ENCODE peak calls at places on chromosomes 16 and 17, in six cellular contexts. One of them, this sample, is unnamed.

GRCh38 chr16:2035431-2036199 is 8.9 kb downstream of the NHERF2 start:
- DNase-seq in HFFc6: peak
- DNase-seq in foreskin fibroblast: peak
- DNase-seq in transverse colon: peak
- DNase-seq in GM12865: no peak
- DNase-seq in hepatocyte: peak
- DNase-seq in this sample: no peak

GRCh38 chr17:60743812-60744211 is 66.2 kb downstream of the BCAS3 start:
- DNase-seq in HFFc6: peak
- DNase-seq in foreskin fibroblast: peak
- DNase-seq in transverse colon: no peak
- DNase-seq in GM12865: peak
- DNase-seq in hepatocyte: peak
- DNase-seq in this sample: no peak

GRCh38 chr17:8109669-8110455 is 8.5 kb downstream of the ALOXE3 start:
- DNase-seq in HFFc6: no peak
- DNase-seq in foreskin fibroblast: no peak
- DNase-seq in transverse colon: peak
- DNase-seq in GM12865: peak
- DNase-seq in hepatocyte: peak
- DNase-seq in this sample: peak

GRCh38 chr16:81224836-81225235 is 13.7 kb upstream of the BCO1 start:
- DNase-seq in HFFc6: no peak
- DNase-seq in foreskin fibroblast: peak
- DNase-seq in transverse colon: no peak
- DNase-seq in GM12865: no peak
- DNase-seq in hepatocyte: no peak
- DNase-seq in this sample: no peak

GRCh38 chr17:60135160-60135950 is 14.4 kb upstream of the CA4 start:
- DNase-seq in HFFc6: peak
- DNase-seq in foreskin fibroblast: peak
- DNase-seq in transverse colon: peak
- DNase-seq in GM12865: peak
- DNase-seq in hepatocyte: peak
- DNase-seq in this sample: peak

GRCh38 chr16:77868478-77868877 is 80.1 kb downstream of the VAT1L start:
- DNase-seq in HFFc6: no peak
- DNase-seq in foreskin fibroblast: no peak
- DNase-seq in transverse colon: no peak
- DNase-seq in GM12865: peak
- DNase-seq in hepatocyte: no peak
- DNase-seq in this sample: no peak

GRCh38 chr17:74042241-74042640 is 161.2 kb upstream of the RPL38 start:
- DNase-seq in HFFc6: no peak
- DNase-seq in foreskin fibroblast: no peak
- DNase-seq in transverse colon: no peak
- DNase-seq in GM12865: no peak
- DNase-seq in hepatocyte: no peak
- DNase-seq in this sample: no peak

GRCh38 chr17:64202683-64203430 is 60.2 kb downstream of the TEX2 start:
- DNase-seq in HFFc6: peak
- DNase-seq in foreskin fibroblast: peak
- DNase-seq in transverse colon: no peak
- DNase-seq in GM12865: no peak
- DNase-seq in hepatocyte: no peak
- DNase-seq in this sample: peak

GRCh38 chr17:45170976-45171337 is 9.3 kb downstream of the HEXIM2 start:
- DNase-seq in HFFc6: peak
- DNase-seq in foreskin fibroblast: peak
- DNase-seq in transverse colon: peak
- DNase-seq in GM12865: no peak
- DNase-seq in hepatocyte: peak
- DNase-seq in this sample: peak

GRCh38 chr17:65536573-65537342 is 24.7 kb downstream of the AXIN2 start:
- DNase-seq in HFFc6: no peak
- DNase-seq in foreskin fibroblast: no peak
- DNase-seq in transverse colon: no peak
- DNase-seq in GM12865: no peak
- DNase-seq in hepatocyte: no peak
- DNase-seq in this sample: no peak

GRCh38 chr16:85557976-85558589 is 55.0 kb upstream of the GSE1 start:
- DNase-seq in HFFc6: no peak
- DNase-seq in foreskin fibroblast: no peak
- DNase-seq in transverse colon: peak
- DNase-seq in GM12865: peak
- DNase-seq in hepatocyte: peak
- DNase-seq in this sample: peak
- TF ChIP-seq CTCF in HFFc6: no peak
- TF ChIP-seq CTCF in foreskin fibroblast: no peak
- TF ChIP-seq CTCF in transverse colon: no peak
- TF ChIP-seq CTCF in GM12865: no peak
- TF ChIP-seq CTCF in hepatocyte: peak
- TF ChIP-seq CTCF in this sample: no peak

GRCh38 chr16:14489460-14489859 is 140.6 kb downstream of the PARN start:
- DNase-seq in HFFc6: no peak
- DNase-seq in foreskin fibroblast: no peak
- DNase-seq in transverse colon: no peak
- DNase-seq in GM12865: peak
- DNase-seq in hepatocyte: peak
- DNase-seq in this sample: no peak
- TF ChIP-seq CTCF in HFFc6: peak
- TF ChIP-seq CTCF in foreskin fibroblast: no peak
- TF ChIP-seq CTCF in transverse colon: peak
- TF ChIP-seq CTCF in GM12865: no peak
- TF ChIP-seq CTCF in hepatocyte: no peak
- TF ChIP-seq CTCF in this sample: no peak

GRCh38 chr17:49843774-49844350 is 4.0 kb downstream of the TAC4 start:
- DNase-seq in HFFc6: no peak
- DNase-seq in foreskin fibroblast: no peak
- DNase-seq in transverse colon: no peak
- DNase-seq in GM12865: peak
- DNase-seq in hepatocyte: no peak
- DNase-seq in this sample: peak
- TF ChIP-seq CTCF in HFFc6: peak
- TF ChIP-seq CTCF in foreskin fibroblast: peak
- TF ChIP-seq CTCF in transverse colon: peak
- TF ChIP-seq CTCF in GM12865: peak
- TF ChIP-seq CTCF in hepatocyte: no peak
- TF ChIP-seq CTCF in this sample: peak

GRCh38 chr17:79651266-79651665 is 40.4 kb upstream of the RBFOX3 start:
- DNase-seq in HFFc6: no peak
- DNase-seq in foreskin fibroblast: no peak
- DNase-seq in transverse colon: no peak
- DNase-seq in GM12865: no peak
- DNase-seq in hepatocyte: no peak
- DNase-seq in this sample: no peak
- TF ChIP-seq CTCF in HFFc6: no peak
- TF ChIP-seq CTCF in foreskin fibroblast: no peak
- TF ChIP-seq CTCF in transverse colon: no peak
- TF ChIP-seq CTCF in GM12865: no peak
- TF ChIP-seq CTCF in hepatocyte: no peak
- TF ChIP-seq CTCF in this sample: no peak